ENCODE peak calls at places on chromosomes 13 and 19, in four cellular contexts. N is lung, Z is endodermal cell, K is HCT116. X is an unnamed sample. For H3K36me3, the result is how much of the 10 kb centered on the place peaks cover.

GRCh38 chr13:82758056-82758455 is 1124.2 kb downstream of the SLITRK1 start:
- DNase-seq in Z (peak), N (no peak), K (peak), X (peak)

GRCh38 chr13:85755123-85755522 is 44.1 kb downstream of the SLITRK6 start:
- DNase-seq in K (no peak), N (no peak), Z (no peak), X (no peak)

GRCh38 chr13:27012482-27013197 is 159.0 kb downstream of the USP12 start:
- DNase-seq in N (no peak), K (no peak), Z (peak), X (no peak)

GRCh38 chr13:101451641-101452040 is 834 bp upstream of the ITGBL1 start:
- DNase-seq in N (no peak), Z (no peak), K (no peak), X (no peak)

GRCh38 chr13:76874466-76874865 is 11.7 kb downstream of the KCTD12 start:
- DNase-seq in Z (no peak), K (no peak), N (no peak), X (no peak)

GRCh38 chr13:105573134-105573533 is 962.3 kb downstream of the EFNB2 start:
- DNase-seq in N (no peak), K (no peak), Z (no peak), X (no peak)

GRCh38 chr13:104683789-104684188 is 1617.6 kb upstream of the SLC10A2 start:
- DNase-seq in Z (no peak), K (no peak), N (no peak), X (no peak)

GRCh38 chr13:46132109-46132508 is 27.3 kb upstream of the CPB2 start:
- DNase-seq in Z (no peak), K (no peak), N (no peak), X (no peak)

DNA sequence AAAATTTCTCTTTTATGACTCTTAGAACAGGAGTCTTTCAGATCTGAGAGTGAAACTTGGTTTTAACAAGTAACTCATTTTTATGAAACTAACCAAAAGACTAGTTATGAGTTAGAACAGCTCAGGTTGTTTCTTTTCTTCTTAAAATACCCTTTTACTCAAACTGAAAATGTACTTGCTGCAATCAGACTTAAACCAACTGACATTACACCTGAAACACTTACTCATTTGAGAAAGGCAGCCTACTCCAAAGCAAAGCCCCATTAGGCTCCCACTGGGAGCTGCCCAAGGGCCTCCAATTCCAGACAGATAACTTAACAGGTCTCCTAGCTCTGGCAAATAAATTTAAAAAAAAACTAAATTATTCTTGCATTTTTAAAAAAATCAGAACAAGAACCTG is 3.6 kb downstream of the FOXO1 start:
- DNase-seq in Z (peak), N (no peak), K (no peak), X (no peak)
- H3K4me3 ChIP-seq in Z (peak), N (no peak), K (no peak), X (no peak)

GRCh38 chr19:39389621-39390414 is 1.1 kb downstream of the PAF1 start:
- DNase-seq in K (no peak), Z (no peak), N (no peak), X (no peak)
- H3K36me3 ChIP-seq in K (under half), Z (half or more), N (under half), X (under half)

GRCh38 chr19:13459351-13459750 is 46.9 kb downstream of the CACNA1A start:
- DNase-seq in N (no peak), K (no peak), Z (peak), X (peak)
- H3K4me3 ChIP-seq in N (no peak), K (no peak), Z (no peak), X (no peak)

GRCh38 chr19:45070214-45070613 is 6.1 kb downstream of the ZNF296 start:
- DNase-seq in N (no peak), K (no peak), Z (no peak), X (peak)
- H3K36me3 ChIP-seq in N (half or more), K (under half), Z (under half), X (under half)

DNA sequence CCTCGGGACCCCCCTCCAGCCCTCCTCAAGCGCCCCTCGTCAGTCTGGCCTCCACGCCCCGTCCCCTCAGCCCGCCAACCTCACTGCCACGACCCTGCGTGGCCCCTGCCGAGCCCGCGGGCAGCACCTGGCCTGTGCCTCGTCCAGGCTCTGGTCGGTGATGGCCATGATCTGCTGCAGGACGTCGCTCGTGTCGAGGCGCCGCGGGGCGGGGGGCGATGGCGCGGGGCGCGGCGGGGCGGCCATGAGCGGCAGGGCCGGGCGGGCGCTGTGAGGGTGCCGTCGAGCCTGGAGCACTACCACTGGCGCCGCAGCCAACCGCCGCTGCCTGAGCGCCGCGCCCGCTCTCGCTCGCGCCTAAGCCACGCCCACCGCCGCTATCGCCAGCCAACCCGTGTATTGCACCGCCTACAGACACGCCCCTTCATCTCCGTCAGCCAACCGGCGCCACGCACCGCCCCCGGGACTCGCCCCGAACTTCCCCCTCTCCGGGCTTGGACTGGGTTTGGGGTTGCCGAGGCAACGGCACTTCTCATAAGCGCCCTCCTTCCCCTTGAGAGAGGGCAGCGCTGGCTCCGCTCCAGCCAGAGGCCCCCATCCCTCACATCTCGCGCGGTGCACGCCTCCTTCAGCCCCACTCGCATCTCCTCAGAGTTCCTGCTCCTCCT is at the start of gene PBX4:
- DNase-seq in K (peak), N (peak), Z (peak), X (peak)
- H3K4me3 ChIP-seq in K (peak), N (peak), Z (peak), X (peak)

GRCh38 chr19:33379151-33379829 is 5.8 kb downstream of the CEBPG start:
- DNase-seq in Z (peak), N (no peak), K (no peak), X (no peak)
- H3K36me3 ChIP-seq in Z (under half), N (under half), K (under half), X (under half)

DNA sequence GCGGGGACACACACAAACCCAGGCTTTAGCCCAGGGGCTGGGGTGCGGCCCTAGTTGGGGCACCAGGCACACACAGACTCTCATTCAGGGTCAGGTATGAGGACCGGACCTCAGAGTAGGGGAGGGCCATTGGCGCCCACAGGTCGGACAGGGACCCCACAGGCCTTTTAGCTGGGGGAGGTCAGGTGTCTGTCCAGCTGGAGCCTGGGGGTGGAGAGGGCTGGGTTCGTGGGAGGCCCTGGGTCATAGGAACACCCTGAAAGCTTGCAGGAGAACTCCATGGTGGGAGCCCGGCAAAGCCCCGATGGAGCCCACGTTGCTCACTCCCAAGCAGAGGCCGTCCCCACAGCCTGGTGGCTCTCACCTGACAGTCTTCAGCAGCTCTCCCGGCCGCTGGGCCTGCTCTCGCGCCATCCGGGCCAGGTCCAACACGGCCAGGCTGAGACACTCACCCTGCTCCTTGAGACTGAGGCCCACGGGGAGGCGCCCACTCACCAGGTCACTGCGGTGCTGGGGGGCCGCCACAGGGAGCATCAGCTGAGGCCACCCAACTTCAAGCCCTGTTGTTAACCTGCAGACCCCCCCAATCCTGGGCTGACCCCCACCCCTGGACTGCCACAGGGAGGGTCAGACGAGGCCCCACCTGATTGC is 5.0 kb downstream of the JAK3 start:
- DNase-seq in K (no peak), N (no peak), Z (no peak), X (peak)
- H3K4me3 ChIP-seq in K (peak), N (no peak), Z (peak), X (peak)

GRCh38 chr19:55146648-55147218 is 2.3 kb downstream of the TNNT1 start:
- DNase-seq in N (no peak), Z (peak), K (peak), X (peak)
- H3K36me3 ChIP-seq in N (under half), Z (under half), K (under half), X (under half)